ENCODE peak calls at places on chromosomes 16 and 17, in five cellular contexts. I, Q, A, Y and G are unnamed samples.

GRCh38 chr16:57262841-57263584 is 18.0 kb downstream of the ARL2BP start:
- DNase-seq in I (no peak), Q (no peak), A (no peak), Y (no peak), G (no peak)

GRCh38 chr17:39064374-39064773 is 87.1 kb downstream of the PLXDC1 start:
- DNase-seq in I (peak; percentile 44), Q (no peak), A (no peak), Y (no peak), G (no peak)

GRCh38 chr16:70160388-70160787 is 13.2 kb upstream of the CLEC18C start:
- DNase-seq in I (no peak), Q (no peak), A (no peak), Y (no peak), G (no peak)

GRCh38 chr16:46896314-46896968 is 12.3 kb downstream of the GPT2 start:
- DNase-seq in I (no peak), Q (no peak), A (no peak), Y (peak; percentile 43), G (no peak)

GRCh38 chr17:18224428-18225120 is 861 bp upstream of the LLGL1 start:
- DNase-seq in I (no peak), Q (peak; percentile 48), A (no peak), Y (peak; percentile 48), G (no peak)

GRCh38 chr16:1775846-1776671 is 3.1 kb upstream of the MRPS34 start:
- DNase-seq in I (no peak), Q (peak; percentile 17), A (no peak), Y (no peak), G (no peak)

GRCh38 chr17:77957215-77957868 is 1.2 kb upstream of the TNRC6C start:
- DNase-seq in I (no peak), Q (no peak), A (no peak), Y (no peak), G (no peak)

GRCh38 chr16:11552445-11552844 is 34.3 kb downstream of the LITAF start:
- DNase-seq in I (no peak), Q (no peak), A (no peak), Y (no peak), G (no peak)

GRCh38 chr16:48426244-48427135 is 41.3 kb upstream of the SIAH1 start:
- DNase-seq in I (no peak), Q (no peak), A (no peak), Y (no peak), G (no peak)

GRCh38 chr16:84754353-84754856 is 54.6 kb downstream of the USP10 start:
- DNase-seq in I (peak; percentile 41), Q (no peak), A (no peak), Y (peak; percentile 69), G (peak; percentile 20)

GRCh38 chr17:28193241-28193640 is 125.8 kb upstream of the TMEM97 start:
- DNase-seq in I (no peak), Q (peak; percentile 16), A (no peak), Y (no peak), G (no peak)

GRCh38 chr17:81720267-81721071 is 8.4 kb downstream of the SLC25A10 start:
- DNase-seq in I (no peak), Q (no peak), A (no peak), Y (no peak), G (no peak)

GRCh38 chr17:77772461-77772897 is 186.0 kb upstream of the TNRC6C start:
- DNase-seq in I (no peak), Q (peak; percentile 76), A (peak; percentile 50), Y (peak; percentile 65), G (no peak)

GRCh38 chr16:19578378-19578851 is 22.9 kb downstream of the VPS35L start:
- DNase-seq in I (no peak), Q (no peak), A (no peak), Y (no peak), G (no peak)

GRCh38 chr17:2140683-2141082 is 85.8 kb downstream of the HIC1 start:
- DNase-seq in I (no peak), Q (no peak), A (no peak), Y (no peak), G (no peak)

GRCh38 chr16:81238296-81239011 is at the start of gene BCO1:
- DNase-seq in I (no peak), Q (no peak), A (no peak), Y (no peak), G (no peak)

GRCh38 chr17:46950615-46950996 is 27.6 kb downstream of the GOSR2 start:
- DNase-seq in I (no peak), Q (no peak), A (no peak), Y (no peak), G (no peak)

GRCh38 chr17:67109111-67109510 is 64.8 kb downstream of the CACNG1 start:
- DNase-seq in I (no peak), Q (no peak), A (no peak), Y (no peak), G (no peak)

GRCh38 chr16:80265624-80266306 is 275.0 kb upstream of the DYNLRB2 start:
- DNase-seq in I (no peak), Q (no peak), A (no peak), Y (no peak), G (no peak)

GRCh38 chr16:3001316-3001715 is 11.4 kb upstream of the CLDN9 start:
- DNase-seq in I (no peak), Q (no peak), A (no peak), Y (no peak), G (no peak)

GRCh38 chr17:48528153-48528912 is 2.5 kb downstream of the HOXB1 start:
- DNase-seq in I (no peak), Q (no peak), A (no peak), Y (peak; percentile 73), G (no peak)

GRCh38 chr17:48529191-48529979 is 1.4 kb downstream of the HOXB1 start:
- DNase-seq in I (no peak), Q (no peak), A (no peak), Y (peak; percentile 45), G (no peak)

GRCh38 chr17:48530887-48531272 is at the start of gene HOXB1:
- DNase-seq in I (no peak), Q (no peak), A (no peak), Y (peak; percentile 64), G (no peak)

GRCh38 chr17:48530208-48530886 is 464 bp downstream of the HOXB1 start:
- DNase-seq in I (no peak), Q (no peak), A (no peak), Y (peak; percentile 48), G (no peak)

DNA sequence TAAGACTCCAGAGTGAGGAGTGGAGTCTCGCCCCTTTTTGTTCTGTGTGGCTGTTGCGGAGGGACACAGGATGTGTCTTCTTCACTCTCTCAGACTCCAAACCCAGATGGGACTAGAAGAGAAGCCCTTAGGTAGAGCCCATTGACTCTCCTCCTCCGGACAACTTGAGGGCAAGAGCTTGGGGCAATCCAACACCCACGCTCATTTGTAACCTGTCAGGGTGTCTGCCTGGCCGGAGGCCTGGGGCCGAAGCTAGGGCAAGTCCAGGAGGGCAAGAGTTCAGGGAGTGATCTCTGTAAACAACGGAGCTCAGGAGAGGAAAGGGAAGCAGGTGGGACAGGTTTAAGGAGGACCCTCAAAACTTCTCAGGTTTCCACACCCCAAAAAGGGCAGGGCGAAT is 1.4 kb upstream of the HOXB1 start:
- DNase-seq in I (no peak), Q (no peak), A (no peak), Y (peak; percentile 40), G (no peak)
- TF ChIP-seq CTCF in I (no peak), Q (no peak), A (no peak), Y (no peak), G (no peak)

GRCh38 chr17:33779399-33779697 is 475.7 kb upstream of the CCL2 start:
- DNase-seq in I (no peak), Q (no peak), A (no peak), Y (no peak), G (no peak)
- TF ChIP-seq CTCF in I (no peak), Q (no peak), A (no peak), Y (peak; percentile 2), G (no peak)

DNA sequence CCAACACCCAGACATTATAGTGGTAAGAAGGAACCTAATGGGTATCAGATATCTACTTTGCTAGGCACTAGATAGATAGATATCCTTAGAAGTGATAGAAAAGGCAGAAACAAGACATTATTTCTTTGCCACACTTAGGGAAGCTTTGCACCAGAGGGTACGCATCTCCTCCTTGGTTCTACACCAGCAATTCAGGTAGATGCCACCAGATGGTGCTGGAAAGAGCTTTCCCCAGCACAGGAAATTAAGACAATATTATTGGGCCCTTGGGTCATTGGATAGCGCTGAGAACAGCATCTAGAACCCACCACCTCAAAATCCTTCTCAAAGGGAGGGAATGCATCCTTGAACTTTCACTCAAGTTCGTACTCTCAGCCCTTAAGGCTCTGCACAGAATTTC is 173.8 kb upstream of the CCL2 start:
- DNase-seq in I (no peak), Q (no peak), A (no peak), Y (no peak), G (no peak)
- TF ChIP-seq CTCF in I (peak; percentile 49), Q (no peak), A (no peak), Y (peak; percentile 38), G (peak; percentile 65)

GRCh38 chr17:4806770-4807533 is at the start of gene PLD2:
- DNase-seq in I (peak; percentile 25), Q (peak; percentile 89), A (peak; percentile 90), Y (peak; percentile 93), G (peak; percentile 100)
- TF ChIP-seq CTCF in I (no peak), Q (no peak), A (no peak), Y (no peak), G (no peak)

DNA sequence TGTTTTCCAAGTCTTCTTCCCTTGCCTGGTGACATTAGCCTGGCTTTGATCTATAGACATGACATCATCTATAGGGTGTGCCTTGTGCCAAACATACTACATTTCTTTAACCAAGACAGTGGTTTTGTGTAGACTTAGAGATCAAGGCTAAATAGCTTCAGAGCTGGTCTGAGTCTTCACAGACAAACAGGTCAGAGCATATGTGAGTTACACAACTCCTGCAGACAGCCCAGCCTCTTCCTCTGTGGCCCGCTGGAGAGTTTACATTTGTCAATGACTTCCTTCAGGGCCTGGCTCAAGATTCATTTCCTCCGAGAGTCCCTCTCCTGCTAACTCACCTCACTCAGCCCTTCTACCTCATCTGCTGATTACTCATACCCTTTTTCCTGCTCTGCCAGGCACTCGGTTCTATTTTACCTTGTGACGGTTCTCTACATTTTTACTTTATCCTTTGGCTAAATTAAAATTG is 73.1 kb upstream of the TANC2 start:
- DNase-seq in I (peak; percentile 33), Q (no peak), A (no peak), Y (no peak), G (no peak)
- TF ChIP-seq CTCF in I (no peak), Q (no peak), A (no peak), Y (no peak), G (no peak)

GRCh38 chr16:27429981-27430441 is 28.0 kb downstream of the IL21R start:
- DNase-seq in I (no peak), Q (no peak), A (peak; percentile 18), Y (no peak), G (no peak)

GRCh38 chr16:27429330-27429871 is 27.4 kb downstream of the IL21R start:
- DNase-seq in I (no peak), Q (no peak), A (no peak), Y (no peak), G (no peak)

GRCh38 chr16:27426423-27427408 is 24.7 kb downstream of the IL21R start:
- DNase-seq in I (peak; percentile 65), Q (no peak), A (peak; percentile 62), Y (no peak), G (no peak)

GRCh38 chr16:27427538-27427937 is 25.6 kb downstream of the IL21R start:
- DNase-seq in I (no peak), Q (no peak), A (peak; percentile 10), Y (no peak), G (no peak)

GRCh38 chr16:27428035-27428785 is 26.2 kb downstream of the IL21R start:
- DNase-seq in I (no peak), Q (no peak), A (peak; percentile 18), Y (no peak), G (no peak)
- TF ChIP-seq CTCF in I (no peak), Q (no peak), A (no peak), Y (no peak), G (no peak)

GRCh38 chr17:59347975-59348391 is 16.5 kb downstream of the YPEL2 start:
- DNase-seq in I (no peak), Q (no peak), A (no peak), Y (no peak), G (no peak)
- TF ChIP-seq CTCF in I (no peak), Q (no peak), A (no peak), Y (no peak), G (no peak)